ENCODE peak calls at places on chromosomes 3 and 15, in seven cellular contexts. M, X, Q, P, Z, A and L are unnamed samples.

GRCh38 chr3:179745109-179745508 is 92.3 kb downstream of the USP13 start:
- DNase-seq in M (no peak), Z (no peak), X (no peak), Q (no peak), P (no peak), A (no peak), L (no peak)

GRCh38 chr3:150202696-150203095 is 205.4 kb upstream of the TSC22D2 start:
- DNase-seq in Q (no peak), A (no peak), X (no peak), Z (no peak), P (no peak), M (no peak), L (no peak)

GRCh38 chr3:352599-352998 is 156.0 kb downstream of the CHL1 start:
- DNase-seq in Z (no peak), X (no peak), M (no peak), A (no peak), P (no peak), Q (no peak), L (no peak)

GRCh38 chr15:51134416-51135199 is 39.9 kb upstream of the TNFAIP8L3 start:
- DNase-seq in P (no peak), Z (no peak), A (no peak), Q (no peak), X (no peak), M (no peak), L (no peak)

GRCh38 chr3:111541911-111542483 is at the start of gene CD96:
- DNase-seq in X (peak; percentile 54), M (no peak), P (no peak), A (no peak), Z (no peak), Q (no peak), L (peak; percentile 52)

GRCh38 chr3:186826978-186827857 is 15.3 kb upstream of the ADIPOQ start:
- DNase-seq in Z (peak; percentile 72), Q (peak; percentile 99), X (peak; percentile 79), A (no peak), P (peak; percentile 93), M (peak; percentile 83), L (peak; percentile 90)

GRCh38 chr3:30341079-30341478 is 265.3 kb upstream of the TGFBR2 start:
- DNase-seq in A (no peak), P (no peak), Z (no peak), Q (no peak), X (no peak), M (no peak), L (no peak)

GRCh38 chr15:88385078-88385700 is 82.0 kb downstream of the MRPL46 start:
- DNase-seq in Q (no peak), M (no peak), A (no peak), Z (no peak), X (peak; percentile 31), P (no peak), L (no peak)

GRCh38 chr3:127735767-127736693 is 63.3 kb downstream of the ABTB1 start:
- DNase-seq in Z (no peak), A (no peak), X (peak; percentile 82), P (no peak), M (peak; percentile 58), Q (no peak), L (peak; percentile 89)

GRCh38 chr3:126083511-126083912 is 412 bp downstream of the SLC41A3 start:
- DNase-seq in X (peak; percentile 22), Q (no peak), P (peak; percentile 76), M (peak; percentile 58), Z (peak; percentile 29), A (no peak), L (peak; percentile 65)

DNA sequence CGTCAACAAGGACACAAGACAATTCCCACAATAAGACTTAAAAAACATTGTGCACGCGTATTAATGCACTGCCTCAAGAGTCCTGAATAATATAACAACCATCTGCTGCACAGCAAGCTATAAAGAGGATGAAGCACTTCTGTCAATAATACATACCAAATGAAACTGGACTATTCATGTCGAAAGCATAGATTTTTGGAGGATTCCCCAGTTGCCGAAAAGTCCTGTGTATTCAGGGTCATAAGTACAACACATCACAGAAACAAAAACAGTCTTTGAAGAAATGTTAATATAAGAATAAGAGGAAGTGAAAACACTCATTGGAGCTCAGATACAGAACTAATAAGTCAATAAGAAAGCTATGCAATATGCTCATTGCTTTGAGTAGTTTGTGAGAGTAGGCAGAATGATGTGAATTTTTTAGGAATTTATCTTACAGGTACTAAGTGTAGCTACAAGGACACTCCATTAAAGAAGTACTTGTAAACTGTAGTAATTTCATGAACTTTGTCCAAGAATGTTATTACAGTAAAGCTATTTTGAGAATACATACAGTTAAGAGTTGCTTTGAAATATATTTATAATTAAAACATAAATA is 31.6 kb downstream of the CBLB start:
- DNase-seq in P (no peak), X (no peak), Q (no peak), M (no peak), A (no peak), Z (no peak), L (peak; percentile 94)
- H3K4me3 ChIP-seq in P (no peak overlapping the region), X (no peak overlapping the region), Q (no peak overlapping the region), M (no peak overlapping the region), A (no peak overlapping the region), Z (no peak overlapping the region), L (peak overlapping the region; percentile 28)

GRCh38 chr15:54594115-54594514 is 602.6 kb downstream of the RSL24D1 start:
- DNase-seq in M (no peak), Q (no peak), Z (no peak), X (no peak), A (no peak), P (no peak), L (no peak)
- TF ChIP-seq CTCF in M (no peak), Q (no peak), Z (no peak), X (no peak), A (no peak), P (no peak), L (no peak)

DNA sequence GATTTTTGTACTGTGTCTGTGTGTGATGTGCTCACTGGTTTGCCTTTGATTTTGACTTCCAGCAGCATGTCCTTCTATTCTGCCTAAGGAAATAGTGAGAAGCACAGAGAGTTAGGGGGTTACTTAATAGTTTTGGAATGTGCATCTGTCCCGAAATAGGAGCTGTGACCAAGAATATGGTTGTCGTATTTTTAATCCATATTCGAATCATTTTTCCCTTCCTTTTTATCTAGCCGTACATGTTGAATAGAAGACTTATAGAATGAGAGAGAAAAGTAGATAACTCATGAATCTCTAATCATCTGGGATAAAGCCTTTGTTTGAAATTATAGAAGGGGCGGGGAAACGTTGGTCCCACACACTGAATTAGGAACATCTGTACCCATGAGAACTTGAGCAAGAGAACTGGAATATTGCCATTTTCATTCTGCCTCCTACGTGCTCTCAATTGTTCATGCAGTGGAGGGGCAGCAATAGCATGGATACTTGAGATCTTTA is 23.6 kb downstream of the CRTC3 start:
- DNase-seq in A (no peak), M (no peak), P (no peak), Z (no peak), Q (no peak), X (peak; percentile 92), L (no peak)
- H3K4me3 ChIP-seq in A (no peak overlapping the region), M (no peak overlapping the region), P (no peak overlapping the region), Z (no peak overlapping the region), Q (no peak overlapping the region), X (no peak overlapping the region), L (no peak overlapping the region)

DNA sequence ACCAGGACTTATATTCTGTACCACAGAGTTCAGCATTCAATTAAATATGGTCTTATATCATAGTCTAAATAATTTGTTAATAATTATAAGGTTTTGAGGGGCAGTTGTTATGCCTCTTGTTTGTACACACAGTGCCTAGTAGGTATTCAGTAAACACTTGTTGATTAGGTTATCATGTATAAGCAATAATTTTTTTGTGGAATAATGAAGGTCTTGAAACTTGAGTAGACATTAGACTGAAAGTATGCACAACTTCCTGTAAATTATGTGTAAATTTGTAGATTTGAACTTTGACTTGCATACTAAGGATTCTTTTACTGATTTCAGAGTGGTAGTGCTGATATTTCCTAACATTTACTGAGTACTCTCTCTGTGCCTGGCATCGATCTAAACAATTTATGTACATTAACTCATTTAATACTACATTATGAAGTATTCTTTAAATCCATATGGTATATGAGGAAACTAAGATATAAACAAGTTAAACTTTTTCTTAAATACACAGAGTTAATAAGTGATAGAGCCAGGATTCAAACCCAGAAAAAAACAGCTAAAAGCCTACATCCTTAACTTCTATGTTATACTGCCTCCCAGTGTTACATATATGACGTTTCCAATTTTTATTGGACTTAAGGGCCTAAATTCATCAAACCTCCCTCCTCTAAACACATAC is 65.1 kb downstream of the GLCE start:
- DNase-seq in M (no peak), A (no peak), Q (no peak), Z (no peak), P (no peak), X (peak; percentile 74), L (peak; percentile 12)
- TF ChIP-seq CTCF in M (no peak), A (peak; percentile 41), Q (peak; percentile 59), Z (peak; percentile 11), P (peak; percentile 28), X (peak; percentile 19), L (peak; percentile 5)